ENCODE peak calls at places on chromosomes 3 and 15, in eight cellular contexts. One of them, this sample, is unnamed.

GRCh38 chr15:55990516-55990915 is 2.9 kb downstream of the NEDD4 start:
- DNase-seq in tibial artery: no peak
- DNase-seq in BJ: no peak
- DNase-seq in astrocyte of the cerebellum: no peak
- DNase-seq in cardiac muscle cell: no peak
- DNase-seq in AG10803: no peak
- DNase-seq in sigmoid colon: no peak
- DNase-seq in hepatocyte: no peak
- DNase-seq in this sample: no peak

GRCh38 chr15:90869140-90869541 is 753 bp downstream of the FURIN start:
- DNase-seq in tibial artery: no peak
- DNase-seq in BJ: no peak
- DNase-seq in astrocyte of the cerebellum: no peak
- DNase-seq in cardiac muscle cell: no peak
- DNase-seq in AG10803: no peak
- DNase-seq in sigmoid colon: no peak
- DNase-seq in hepatocyte: no peak
- DNase-seq in this sample: no peak

GRCh38 chr3:150410311-150411105 is 2.4 kb downstream of the TSC22D2 start:
- DNase-seq in tibial artery: peak
- DNase-seq in BJ: no peak
- DNase-seq in astrocyte of the cerebellum: no peak
- DNase-seq in cardiac muscle cell: peak
- DNase-seq in AG10803: no peak
- DNase-seq in sigmoid colon: peak
- DNase-seq in hepatocyte: peak
- DNase-seq in this sample: peak

GRCh38 chr3:136114421-136114820 is 81.7 kb downstream of the MSL2 start:
- DNase-seq in tibial artery: no peak
- DNase-seq in BJ: no peak
- DNase-seq in astrocyte of the cerebellum: peak
- DNase-seq in cardiac muscle cell: no peak
- DNase-seq in AG10803: no peak
- DNase-seq in sigmoid colon: no peak
- DNase-seq in hepatocyte: no peak
- DNase-seq in this sample: no peak

GRCh38 chr3:4726549-4726948 is 233.4 kb downstream of the ITPR1 start:
- DNase-seq in tibial artery: no peak
- DNase-seq in BJ: no peak
- DNase-seq in astrocyte of the cerebellum: no peak
- DNase-seq in cardiac muscle cell: no peak
- DNase-seq in AG10803: no peak
- DNase-seq in sigmoid colon: no peak
- DNase-seq in hepatocyte: no peak
- DNase-seq in this sample: no peak

GRCh38 chr3:49120096-49120437 is 556 bp downstream of the USP19 start:
- DNase-seq in tibial artery: no peak
- DNase-seq in BJ: no peak
- DNase-seq in astrocyte of the cerebellum: no peak
- DNase-seq in cardiac muscle cell: no peak
- DNase-seq in AG10803: no peak
- DNase-seq in sigmoid colon: no peak
- DNase-seq in hepatocyte: no peak
- DNase-seq in this sample: no peak

GRCh38 chr3:149085828-149086231 is 503 bp downstream of the HLTF start:
- DNase-seq in tibial artery: no peak
- DNase-seq in BJ: no peak
- DNase-seq in astrocyte of the cerebellum: no peak
- DNase-seq in cardiac muscle cell: no peak
- DNase-seq in AG10803: peak
- DNase-seq in sigmoid colon: peak
- DNase-seq in hepatocyte: peak
- DNase-seq in this sample: no peak

GRCh38 chr3:13698498-13698897 is 149.6 kb downstream of the FBLN2 start:
- DNase-seq in tibial artery: no peak
- DNase-seq in BJ: no peak
- DNase-seq in astrocyte of the cerebellum: no peak
- DNase-seq in cardiac muscle cell: no peak
- DNase-seq in AG10803: no peak
- DNase-seq in sigmoid colon: no peak
- DNase-seq in hepatocyte: no peak
- DNase-seq in this sample: no peak

GRCh38 chr3:183185696-183186095 is 23.2 kb upstream of the LAMP3 start:
- DNase-seq in tibial artery: no peak
- DNase-seq in BJ: peak
- DNase-seq in astrocyte of the cerebellum: no peak
- DNase-seq in cardiac muscle cell: no peak
- DNase-seq in AG10803: peak
- DNase-seq in sigmoid colon: no peak
- DNase-seq in hepatocyte: peak
- DNase-seq in this sample: no peak

GRCh38 chr15:46735115-46735514 is 982.2 kb upstream of the SEMA6D start:
- DNase-seq in tibial artery: no peak
- DNase-seq in BJ: no peak
- DNase-seq in astrocyte of the cerebellum: no peak
- DNase-seq in cardiac muscle cell: no peak
- DNase-seq in AG10803: no peak
- DNase-seq in sigmoid colon: no peak
- DNase-seq in hepatocyte: no peak
- DNase-seq in this sample: no peak

GRCh38 chr15:31214864-31215489 is 111.7 kb upstream of the KLF13 start:
- DNase-seq in tibial artery: peak
- DNase-seq in BJ: no peak
- DNase-seq in astrocyte of the cerebellum: no peak
- DNase-seq in cardiac muscle cell: no peak
- DNase-seq in AG10803: peak
- DNase-seq in sigmoid colon: peak
- DNase-seq in hepatocyte: peak
- DNase-seq in this sample: no peak

GRCh38 chr3:136819784-136820640 is 1.1 kb downstream of the SLC35G2 start:
- DNase-seq in tibial artery: peak
- DNase-seq in BJ: no peak
- DNase-seq in astrocyte of the cerebellum: no peak
- DNase-seq in cardiac muscle cell: peak
- DNase-seq in AG10803: peak
- DNase-seq in sigmoid colon: peak
- DNase-seq in hepatocyte: peak
- DNase-seq in this sample: peak

GRCh38 chr15:96345560-96346389 is 15.3 kb downstream of the NR2F2 start:
- DNase-seq in tibial artery: peak
- DNase-seq in BJ: no peak
- DNase-seq in astrocyte of the cerebellum: no peak
- DNase-seq in cardiac muscle cell: peak
- DNase-seq in AG10803: peak
- DNase-seq in sigmoid colon: peak
- DNase-seq in hepatocyte: peak
- DNase-seq in this sample: no peak

GRCh38 chr15:92667291-92667904 is 11.8 kb upstream of the FAM174B start:
- DNase-seq in tibial artery: no peak
- DNase-seq in BJ: no peak
- DNase-seq in astrocyte of the cerebellum: no peak
- DNase-seq in cardiac muscle cell: no peak
- DNase-seq in AG10803: no peak
- DNase-seq in sigmoid colon: no peak
- DNase-seq in hepatocyte: no peak
- DNase-seq in this sample: no peak

GRCh38 chr3:29614954-29615353 is 334.1 kb downstream of the RBMS3 start:
- DNase-seq in tibial artery: no peak
- DNase-seq in BJ: no peak
- DNase-seq in astrocyte of the cerebellum: no peak
- DNase-seq in cardiac muscle cell: no peak
- DNase-seq in AG10803: peak
- DNase-seq in sigmoid colon: no peak
- DNase-seq in hepatocyte: no peak
- DNase-seq in this sample: no peak

GRCh38 chr3:45537960-45538640 is 56.5 kb upstream of the LIMD1 start:
- DNase-seq in tibial artery: peak
- DNase-seq in BJ: peak
- DNase-seq in astrocyte of the cerebellum: no peak
- DNase-seq in cardiac muscle cell: peak
- DNase-seq in AG10803: peak
- DNase-seq in sigmoid colon: peak
- DNase-seq in hepatocyte: peak
- DNase-seq in this sample: no peak

GRCh38 chr3:119589087-119589773 is 8.5 kb upstream of the PLA1A start:
- DNase-seq in tibial artery: no peak
- DNase-seq in BJ: no peak
- DNase-seq in astrocyte of the cerebellum: no peak
- DNase-seq in cardiac muscle cell: no peak
- DNase-seq in AG10803: no peak
- DNase-seq in sigmoid colon: no peak
- DNase-seq in hepatocyte: no peak
- DNase-seq in this sample: no peak

GRCh38 chr3:184543256-184543655 is 18.3 kb upstream of the EPHB3 start:
- DNase-seq in tibial artery: no peak
- DNase-seq in BJ: no peak
- DNase-seq in astrocyte of the cerebellum: no peak
- DNase-seq in cardiac muscle cell: no peak
- DNase-seq in AG10803: no peak
- DNase-seq in sigmoid colon: peak
- DNase-seq in hepatocyte: no peak
- DNase-seq in this sample: no peak

GRCh38 chr3:127406309-127407025 is 118.6 kb upstream of the PRR20G start:
- DNase-seq in tibial artery: no peak
- DNase-seq in BJ: no peak
- DNase-seq in astrocyte of the cerebellum: no peak
- DNase-seq in cardiac muscle cell: no peak
- DNase-seq in AG10803: no peak
- DNase-seq in sigmoid colon: peak
- DNase-seq in hepatocyte: peak
- DNase-seq in this sample: peak

GRCh38 chr15:80152180-80152895 is 461 bp upstream of the FAH start:
- DNase-seq in tibial artery: peak
- DNase-seq in BJ: peak
- DNase-seq in astrocyte of the cerebellum: peak
- DNase-seq in cardiac muscle cell: peak
- DNase-seq in AG10803: peak
- DNase-seq in sigmoid colon: peak
- DNase-seq in hepatocyte: peak
- DNase-seq in this sample: peak

GRCh38 chr15:80152896-80153876 is at the start of gene FAH:
- DNase-seq in tibial artery: no peak
- DNase-seq in BJ: peak
- DNase-seq in astrocyte of the cerebellum: no peak
- DNase-seq in cardiac muscle cell: peak
- DNase-seq in AG10803: peak
- DNase-seq in sigmoid colon: no peak
- DNase-seq in hepatocyte: no peak
- DNase-seq in this sample: peak

GRCh38 chr15:80151148-80151547 is 1.7 kb upstream of the FAH start:
- DNase-seq in tibial artery: no peak
- DNase-seq in BJ: no peak
- DNase-seq in astrocyte of the cerebellum: no peak
- DNase-seq in cardiac muscle cell: no peak
- DNase-seq in AG10803: no peak
- DNase-seq in sigmoid colon: no peak
- DNase-seq in hepatocyte: no peak
- DNase-seq in this sample: no peak

GRCh38 chr15:80153900-80154299 is 1.1 kb downstream of the FAH start:
- DNase-seq in tibial artery: no peak
- DNase-seq in BJ: no peak
- DNase-seq in astrocyte of the cerebellum: no peak
- DNase-seq in cardiac muscle cell: no peak
- DNase-seq in AG10803: peak
- DNase-seq in sigmoid colon: no peak
- DNase-seq in hepatocyte: no peak
- DNase-seq in this sample: no peak

GRCh38 chr15:80151576-80151975 is 1.2 kb upstream of the FAH start:
- DNase-seq in tibial artery: no peak
- DNase-seq in BJ: no peak
- DNase-seq in astrocyte of the cerebellum: no peak
- DNase-seq in cardiac muscle cell: no peak
- DNase-seq in AG10803: no peak
- DNase-seq in sigmoid colon: no peak
- DNase-seq in hepatocyte: no peak
- DNase-seq in this sample: no peak
- H3K4me3 ChIP-seq in tibial artery: no peak
- H3K4me3 ChIP-seq in BJ: no peak
- H3K4me3 ChIP-seq in astrocyte of the cerebellum: no peak
- H3K4me3 ChIP-seq in cardiac muscle cell: no peak
- H3K4me3 ChIP-seq in AG10803: no peak
- H3K4me3 ChIP-seq in sigmoid colon: peak
- H3K4me3 ChIP-seq in hepatocyte: peak
- H3K4me3 ChIP-seq in this sample: no peak

GRCh38 chr3:9351709-9352126 is 11.1 kb upstream of the THUMPD3 start:
- DNase-seq in tibial artery: no peak
- DNase-seq in BJ: no peak
- DNase-seq in astrocyte of the cerebellum: no peak
- DNase-seq in cardiac muscle cell: no peak
- DNase-seq in AG10803: no peak
- DNase-seq in sigmoid colon: no peak
- DNase-seq in hepatocyte: peak
- DNase-seq in this sample: no peak
- H3K4me3 ChIP-seq in tibial artery: no peak
- H3K4me3 ChIP-seq in BJ: no peak
- H3K4me3 ChIP-seq in astrocyte of the cerebellum: no peak
- H3K4me3 ChIP-seq in cardiac muscle cell: no peak
- H3K4me3 ChIP-seq in AG10803: no peak
- H3K4me3 ChIP-seq in sigmoid colon: no peak
- H3K4me3 ChIP-seq in hepatocyte: no peak
- H3K4me3 ChIP-seq in this sample: no peak

GRCh38 chr3:109382573-109382972 is 45.2 kb upstream of the DPPA4 start:
- DNase-seq in tibial artery: no peak
- DNase-seq in BJ: no peak
- DNase-seq in astrocyte of the cerebellum: no peak
- DNase-seq in cardiac muscle cell: no peak
- DNase-seq in AG10803: no peak
- DNase-seq in sigmoid colon: no peak
- DNase-seq in hepatocyte: no peak
- DNase-seq in this sample: no peak
- H3K4me3 ChIP-seq in tibial artery: no peak
- H3K4me3 ChIP-seq in BJ: no peak
- H3K4me3 ChIP-seq in astrocyte of the cerebellum: no peak
- H3K4me3 ChIP-seq in cardiac muscle cell: no peak
- H3K4me3 ChIP-seq in AG10803: no peak
- H3K4me3 ChIP-seq in sigmoid colon: no peak
- H3K4me3 ChIP-seq in hepatocyte: no peak
- H3K4me3 ChIP-seq in this sample: no peak

DNA sequence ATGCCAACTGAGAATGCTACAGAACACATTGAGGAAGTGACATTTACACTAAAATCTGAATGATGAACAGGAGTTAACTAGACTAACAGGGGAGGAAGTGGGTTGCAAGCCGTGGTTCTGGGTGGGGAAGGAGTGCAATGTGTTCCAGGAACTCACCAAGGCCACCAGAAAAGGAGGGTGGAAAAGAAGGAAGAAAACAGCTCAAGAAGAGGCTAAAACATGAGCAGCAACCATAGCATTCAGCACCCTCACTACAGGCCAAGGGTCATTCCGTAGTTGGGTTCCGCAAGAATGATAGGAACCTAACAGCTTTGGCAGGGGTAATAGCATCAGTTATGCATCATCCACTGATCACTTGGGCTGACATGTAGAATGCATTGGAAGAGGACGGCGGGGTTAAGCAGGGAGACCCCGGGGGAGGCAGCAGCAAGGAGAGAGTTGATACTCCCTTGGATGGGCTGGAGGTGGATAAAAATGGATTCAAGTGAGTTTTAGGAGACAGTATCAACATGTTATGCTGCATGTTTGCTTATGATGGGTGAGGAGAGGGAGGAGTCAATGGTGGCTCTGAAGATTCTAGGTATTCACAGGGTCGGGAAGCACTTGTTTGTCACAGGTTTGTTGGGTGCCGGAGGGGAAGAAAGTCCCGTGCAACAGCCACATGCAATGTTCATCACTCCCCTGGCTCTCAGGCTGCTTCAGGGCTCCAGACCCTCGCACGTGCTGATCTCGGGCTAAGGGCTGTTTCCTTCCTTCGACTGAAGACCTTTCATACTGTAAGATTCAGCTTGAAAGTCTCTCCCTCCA is 53.2 kb downstream of the LIPC start:
- DNase-seq in tibial artery: peak
- DNase-seq in BJ: no peak
- DNase-seq in astrocyte of the cerebellum: no peak
- DNase-seq in cardiac muscle cell: no peak
- DNase-seq in AG10803: no peak
- DNase-seq in sigmoid colon: no peak
- DNase-seq in hepatocyte: no peak
- DNase-seq in this sample: no peak
- H3K4me3 ChIP-seq in tibial artery: no peak
- H3K4me3 ChIP-seq in BJ: no peak
- H3K4me3 ChIP-seq in astrocyte of the cerebellum: no peak
- H3K4me3 ChIP-seq in cardiac muscle cell: no peak
- H3K4me3 ChIP-seq in AG10803: no peak
- H3K4me3 ChIP-seq in sigmoid colon: no peak
- H3K4me3 ChIP-seq in hepatocyte: no peak
- H3K4me3 ChIP-seq in this sample: no peak